ENCODE peak calls at places on chromosome 22, in seven cellular contexts. S is CD8-positive, alpha-beta T cell; J is OCI-LY7; Z is mammary epithelial cell; K is cardiac muscle cell; G is fibroblast of mammary gland; P is IMR-90. W is an unnamed sample.

GRCh38 chr22:27987557-27987956 is 68.5 kb upstream of the PITPNB start:
- DNase-seq in J (no peak), S (no peak), G (peak; percentile 69), K (peak; percentile 84), P (peak; percentile 93), Z (no peak), W (peak; percentile 72)

GRCh38 chr22:24601217-24602104 is 1.5 kb upstream of the GGT1 start:
- DNase-seq in K (no peak), Z (no peak), P (no peak), J (peak; percentile 23), S (no peak), G (no peak), W (no peak)

GRCh38 chr22:22119003-22119402 is 125.6 kb upstream of the VPREB1 start:
- DNase-seq in K (no peak), J (no peak), Z (no peak), P (no peak), S (no peak), G (no peak), W (no peak)

GRCh38 chr22:43798492-43798891 is 13.6 kb downstream of the EFCAB6 start:
- DNase-seq in Z (no peak), S (no peak), G (peak; percentile 39), J (peak; percentile 46), K (no peak), P (peak; percentile 63), W (no peak)

GRCh38 chr22:48886604-48887393 is 940.9 kb downstream of the BRD1 start:
- DNase-seq in J (no peak), S (no peak), K (no peak), G (no peak), Z (no peak), P (no peak), W (no peak)

GRCh38 chr22:32378703-32379272 is 21.1 kb downstream of the RFPL3 start:
- DNase-seq in S (no peak), J (peak; percentile 10), K (peak; percentile 36), P (peak; percentile 18), Z (peak; percentile 31), G (peak; percentile 40), W (peak; percentile 3)

GRCh38 chr22:29216873-29217666 is 11.4 kb downstream of the EMID1 start:
- DNase-seq in K (peak; percentile 74), Z (peak; percentile 57), J (no peak), P (peak; percentile 78), S (no peak), G (no peak), W (peak; percentile 64)

GRCh38 chr22:27401321-27401720 is 400.2 kb downstream of the MN1 start:
- DNase-seq in S (no peak), J (no peak), K (no peak), P (peak; percentile 32), Z (no peak), G (no peak), W (peak; percentile 82)

GRCh38 chr22:50084570-50084969 is 656 bp downstream of the MLC1 start:
- DNase-seq in S (no peak), K (no peak), G (no peak), J (no peak), P (no peak), Z (no peak), W (no peak)

GRCh38 chr22:22033803-22034468 is 51.3 kb upstream of the TOP3B start:
- DNase-seq in P (no peak), G (no peak), J (no peak), K (no peak), Z (no peak), S (no peak), W (no peak)

GRCh38 chr22:50250555-50251471 is at the start of gene HDAC10:
- DNase-seq in Z (peak; percentile 76), K (peak; percentile 87), G (peak; percentile 69), P (peak; percentile 74), J (peak; percentile 91), S (peak; percentile 77), W (peak; percentile 75)

GRCh38 chr22:25403284-25403606 is 161.2 kb upstream of the GRK3 start:
- DNase-seq in S (no peak), Z (no peak), K (no peak), G (no peak), J (no peak), P (peak; percentile 10), W (no peak)

GRCh38 chr22:44723801-44724200 is 21.8 kb downstream of the PRR5 start:
- DNase-seq in G (peak; percentile 52), P (peak; percentile 49), J (peak; percentile 52), Z (peak; percentile 15), K (peak; percentile 43), S (no peak), W (no peak)

GRCh38 chr22:18056802-18057474 is 20.9 kb upstream of the PEX26 start:
- DNase-seq in Z (peak; percentile 64), J (peak; percentile 69), S (no peak), K (no peak), G (no peak), P (no peak), W (no peak)

GRCh38 chr22:32573991-32574390 is 99.4 kb downstream of the FBXO7 start:
- DNase-seq in K (no peak), J (no peak), Z (no peak), P (no peak), S (no peak), G (no peak), W (no peak)

GRCh38 chr22:18065256-18065655 is 12.5 kb upstream of the PEX26 start:
- DNase-seq in Z (no peak), G (no peak), J (peak; percentile 74), K (no peak), P (no peak), S (no peak), W (no peak)

GRCh38 chr22:20646906-20647305 is 127.0 kb upstream of the SERPIND1 start:
- DNase-seq in G (no peak), P (no peak), J (no peak), K (no peak), Z (no peak), S (no peak), W (no peak)

GRCh38 chr22:24240381-24240780 is 4.5 kb downstream of the GGT5 start:
- DNase-seq in Z (no peak), K (peak; percentile 58), G (no peak), P (no peak), J (no peak), S (no peak), W (no peak)

GRCh38 chr22:28025866-28026575 is 107.0 kb upstream of the PITPNB start:
- DNase-seq in J (no peak), K (no peak), Z (no peak), P (no peak), S (no peak), G (no peak), W (no peak)

GRCh38 chr22:20154602-20155183 is 3.8 kb upstream of the CCDC188 start:
- DNase-seq in G (no peak), K (no peak), J (no peak), P (no peak), S (no peak), Z (no peak), W (no peak)

GRCh38 chr22:29798801-29799200 is 31.6 kb downstream of the UQCR10 start:
- DNase-seq in P (no peak), Z (no peak), G (no peak), J (no peak), K (no peak), S (no peak), W (no peak)

GRCh38 chr22:31841029-31841827 is 87.4 kb downstream of the DEPDC5 start:
- DNase-seq in P (no peak), G (peak; percentile 17), Z (no peak), K (no peak), J (no peak), S (no peak), W (no peak)

GRCh38 chr22:28129319-28129962 is 210.4 kb upstream of the PITPNB start:
- DNase-seq in K (no peak), G (no peak), S (no peak), Z (no peak), J (no peak), P (no peak), W (no peak)

GRCh38 chr22:25970348-25970995 is 198.8 kb upstream of the SEZ6L start:
- DNase-seq in Z (no peak), J (no peak), K (no peak), G (no peak), S (no peak), P (no peak), W (no peak)

GRCh38 chr22:29037340-29037932 is 24.2 kb downstream of the C22orf31 start:
- DNase-seq in Z (no peak), J (no peak), S (no peak), G (no peak), P (no peak), K (no peak), W (no peak)

GRCh38 chr22:28841111-28841510 is 40.7 kb upstream of the XBP1 start:
- DNase-seq in J (no peak), Z (no peak), S (no peak), P (no peak), G (no peak), K (no peak), W (no peak)

GRCh38 chr22:46538816-46539163 is 1.4 kb upstream of the CELSR1 start:
- DNase-seq in S (no peak), G (peak; percentile 61), J (no peak), P (peak; percentile 63), K (peak; percentile 61), Z (peak; percentile 78), W (peak; percentile 41)

GRCh38 chr22:46536559-46537220 is 730 bp downstream of the CELSR1 start:
- DNase-seq in J (no peak), P (no peak), S (no peak), G (no peak), K (no peak), Z (no peak), W (no peak)

GRCh38 chr22:46535876-46536558 is 1.4 kb downstream of the CELSR1 start:
- DNase-seq in S (no peak), G (no peak), K (no peak), Z (no peak), J (no peak), P (no peak), W (no peak)

GRCh38 chr22:46537946-46538815 is 761 bp upstream of the CELSR1 start:
- DNase-seq in G (peak; percentile 17), K (peak; percentile 45), S (no peak), J (no peak), P (peak; percentile 27), Z (peak; percentile 66), W (peak; percentile 17)

GRCh38 chr22:46537221-46537945 is at the start of gene CELSR1:
- DNase-seq in S (no peak), K (peak; percentile 40), P (peak; percentile 11), G (no peak), J (no peak), Z (peak; percentile 83), W (no peak)
- H3K4me3 ChIP-seq in S (no peak within 1 kb of the TSS), K (peak within 1 kb of the TSS; percentile 90), P (peak within 1 kb of the TSS; percentile 22), G (no peak within 1 kb of the TSS), J (no peak within 1 kb of the TSS), Z (peak within 1 kb of the TSS; percentile 61), W (peak within 1 kb of the TSS; percentile 33)

GRCh38 chr22:39117585-39118191 is 20.6 kb downstream of the APOBEC3H start:
- DNase-seq in K (peak; percentile 66), G (peak; percentile 67), P (peak; percentile 49), Z (peak; percentile 42), S (peak; percentile 74), J (peak; percentile 84), W (peak; percentile 60)
- TF ChIP-seq CTCF in K (peak; percentile 53), G (peak; percentile 59), P (peak; percentile 58), Z (peak; percentile 52), S (peak; percentile 54), J (peak; percentile 90), W (peak; percentile 64)

GRCh38 chr22:37266581-37267127 is 15.7 kb upstream of the CYTH4 start:
- DNase-seq in P (no peak), J (no peak), Z (no peak), S (no peak), G (no peak), K (no peak), W (no peak)
- H3K4me3 ChIP-seq in P (no peak overlapping the region), J (peak overlapping the region; percentile 65), Z (no peak overlapping the region), S (peak overlapping the region; percentile 83), G (peak overlapping the region; percentile 45), K (no peak overlapping the region), W (peak overlapping the region; percentile 57)

GRCh38 chr22:41197808-41198585 is 7.1 kb upstream of the L3MBTL2 start:
- DNase-seq in S (peak; percentile 50), K (no peak), Z (no peak), P (no peak), J (peak; percentile 47), G (no peak), W (no peak)
- TF ChIP-seq CTCF in S (no peak), K (no peak), Z (no peak), P (no peak), J (peak; percentile 23), G (no peak), W (peak; percentile 29)